ENCODE peak calls at places on chromosomes 1 and 21, in four cellular contexts. Y is RWPE1; A is CD4-positive, alpha-beta T cell; L is GM06990. J is an unnamed sample.

GRCh38 chr1:58456470-58456869 is 90.1 kb downstream of the OMA1 start:
- DNase-seq in L (no peak), Y (no peak), A (no peak), J (no peak)

GRCh38 chr21:38261851-38262250 is 5.1 kb downstream of the KCNJ15 start:
- DNase-seq in L (no peak), Y (no peak), A (no peak), J (no peak)

GRCh38 chr1:86466109-86466844 is 2.5 kb upstream of the CLCA1 start:
- DNase-seq in L (no peak), A (no peak), Y (no peak), J (no peak)

GRCh38 chr1:107139833-107140702 is 771 bp upstream of the NTNG1 start:
- DNase-seq in L (peak), A (no peak), Y (no peak), J (peak)

GRCh38 chr1:3313579-3313955 is 140.9 kb upstream of the ARHGEF16 start:
- DNase-seq in A (no peak), L (no peak), Y (peak), J (no peak)

GRCh38 chr1:158930504-158930903 is 848 bp upstream of the PYHIN1 start:
- DNase-seq in A (peak), Y (no peak), L (no peak), J (no peak)

GRCh38 chr1:233549404-233549803 is 64.5 kb upstream of the KCNK1 start:
- DNase-seq in A (no peak), Y (no peak), L (peak), J (no peak)

GRCh38 chr1:155178441-155179106 is 4.9 kb downstream of the TRIM46 start:
- DNase-seq in A (no peak), Y (no peak), L (no peak), J (no peak)

GRCh38 chr1:3876716-3877115 is 19.4 kb downstream of the DFFB start:
- DNase-seq in A (no peak), Y (no peak), L (no peak), J (no peak)

GRCh38 chr1:21066365-21067012 is 110.2 kb downstream of the EIF4G3 start:
- DNase-seq in Y (no peak), A (no peak), L (no peak), J (no peak)

DNA sequence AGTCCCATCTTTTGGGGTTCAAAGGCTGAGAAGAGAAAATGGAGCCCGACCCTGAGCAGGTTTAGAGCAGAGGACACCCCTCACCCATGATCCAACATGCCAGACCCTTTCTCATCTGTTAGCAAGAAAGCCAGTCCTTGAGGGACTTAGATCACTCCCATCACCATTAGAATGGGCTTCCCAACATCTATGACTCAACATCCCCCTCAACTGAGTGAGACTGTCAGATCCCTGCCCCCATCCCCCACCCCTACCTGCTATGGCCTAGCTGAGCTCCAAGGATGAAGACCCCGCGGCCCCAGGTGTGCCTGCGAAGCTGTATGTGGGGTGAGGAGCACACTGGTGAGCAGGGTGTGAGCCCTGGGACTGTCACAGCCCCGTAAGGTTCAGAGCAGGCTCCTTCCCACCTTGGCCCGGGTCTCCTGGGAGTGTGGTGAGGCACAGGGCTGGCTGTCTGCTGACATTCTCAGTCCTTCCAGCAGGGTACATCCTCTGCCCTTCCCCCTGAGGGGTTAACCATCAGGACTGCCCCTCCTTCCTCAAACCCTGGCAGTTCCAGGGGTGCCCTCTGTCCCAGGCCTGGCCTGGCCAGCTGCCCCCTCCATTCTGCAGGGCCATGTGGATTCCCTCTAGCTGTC is 21.4 kb upstream of the BLACAT1 start:
- DNase-seq in L (no peak), Y (peak), A (no peak), J (no peak)
- TF ChIP-seq CTCF in L (no peak), Y (no peak), A (no peak), J (no peak)

GRCh38 chr1:59866459-59866858 is 51.7 kb downstream of the HOOK1 start:
- DNase-seq in L (no peak), A (no peak), Y (no peak), J (no peak)

GRCh38 chr1:59877108-59877682 is 49.4 kb downstream of the CYP2J2 start:
- DNase-seq in A (no peak), L (no peak), Y (no peak), J (no peak)

DNA sequence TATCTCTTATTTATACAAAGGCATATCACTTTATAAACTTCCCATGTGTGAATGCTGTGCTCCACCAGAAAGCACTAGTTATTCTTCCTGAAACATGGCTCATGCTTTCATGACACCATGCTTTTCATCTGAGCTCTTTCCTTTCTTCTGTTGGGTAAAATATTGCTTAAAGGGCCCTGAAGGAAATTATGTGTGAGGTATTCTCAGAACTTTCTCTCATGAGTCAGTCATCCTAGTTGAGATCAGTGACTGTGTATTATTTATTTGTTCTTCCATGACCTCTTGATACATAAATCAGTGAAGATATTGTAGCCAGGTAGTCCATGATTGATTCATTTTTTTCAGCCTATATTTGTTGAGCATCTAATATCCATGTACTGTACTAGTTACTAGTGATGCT is 54.8 kb downstream of the CYP2J2 start:
- DNase-seq in A (no peak), L (no peak), Y (no peak), J (no peak)
- TF ChIP-seq CTCF in A (no peak), L (no peak), Y (no peak), J (no peak)

GRCh38 chr1:220685879-220686278 is 4.3 kb upstream of the C1orf115 start:
- DNase-seq in A (no peak), Y (no peak), L (no peak), J (no peak)
- TF ChIP-seq CTCF in A (no peak), Y (no peak), L (no peak), J (peak)

DNA sequence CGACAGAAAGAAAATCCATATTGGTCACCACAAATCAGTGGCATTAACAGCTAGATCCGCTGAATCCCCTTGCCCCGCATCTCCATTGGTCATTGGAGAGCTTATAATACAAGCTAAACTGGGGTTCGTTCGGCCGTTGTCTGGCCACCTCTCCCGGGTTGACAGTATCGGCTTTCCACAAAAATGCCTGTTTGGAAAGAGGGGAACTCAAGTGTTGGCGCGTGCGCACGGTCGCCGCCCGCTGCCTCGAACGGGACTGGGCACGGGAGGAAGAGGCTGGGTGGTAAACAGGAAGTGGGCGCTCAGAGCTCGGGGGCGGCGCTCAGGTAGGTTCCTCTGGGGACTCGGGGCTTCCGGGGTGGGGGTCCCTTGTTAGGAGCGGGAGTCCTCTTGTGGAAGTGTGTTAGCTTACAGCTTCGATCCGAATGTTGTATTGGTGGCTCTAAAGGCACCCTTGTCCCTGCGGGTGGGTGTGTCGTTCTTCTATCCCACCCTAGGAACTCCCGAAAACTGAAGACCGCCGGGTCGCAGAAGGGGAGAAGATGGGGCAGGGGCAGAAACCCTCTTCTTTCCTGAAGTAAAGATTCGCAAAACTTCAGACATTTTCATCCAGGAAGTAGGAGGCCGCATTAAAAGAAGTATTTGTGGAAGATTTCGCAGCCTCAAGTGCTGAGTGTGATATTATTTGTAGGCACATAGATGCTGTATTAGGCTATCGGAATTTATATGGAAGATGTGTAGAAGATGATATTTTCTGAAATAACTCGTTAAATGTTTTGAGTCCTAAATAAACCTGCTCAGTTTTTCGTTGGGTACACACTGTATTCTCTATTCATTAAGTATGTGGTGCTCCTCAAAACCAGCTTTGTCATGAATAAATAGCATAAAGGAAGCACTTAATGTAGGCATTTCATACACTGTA is 988 bp downstream of the BROX start:
- DNase-seq in L (peak), A (peak), Y (peak), J (peak)
- TF ChIP-seq CTCF in L (no peak), A (peak), Y (no peak), J (no peak)

GRCh38 chr1:229642376-229642775 is 16.3 kb downstream of the URB2 start:
- DNase-seq in Y (no peak), A (no peak), L (no peak), J (no peak)

GRCh38 chr1:229642970-229643369 is 16.9 kb downstream of the URB2 start:
- DNase-seq in Y (no peak), L (no peak), A (no peak), J (no peak)

GRCh38 chr1:229643996-229644748 is 18.1 kb downstream of the URB2 start:
- DNase-seq in Y (no peak), A (no peak), L (no peak), J (no peak)

GRCh38 chr1:229640455-229640854 is 14.4 kb downstream of the URB2 start:
- DNase-seq in Y (no peak), A (no peak), L (no peak), J (no peak)

DNA sequence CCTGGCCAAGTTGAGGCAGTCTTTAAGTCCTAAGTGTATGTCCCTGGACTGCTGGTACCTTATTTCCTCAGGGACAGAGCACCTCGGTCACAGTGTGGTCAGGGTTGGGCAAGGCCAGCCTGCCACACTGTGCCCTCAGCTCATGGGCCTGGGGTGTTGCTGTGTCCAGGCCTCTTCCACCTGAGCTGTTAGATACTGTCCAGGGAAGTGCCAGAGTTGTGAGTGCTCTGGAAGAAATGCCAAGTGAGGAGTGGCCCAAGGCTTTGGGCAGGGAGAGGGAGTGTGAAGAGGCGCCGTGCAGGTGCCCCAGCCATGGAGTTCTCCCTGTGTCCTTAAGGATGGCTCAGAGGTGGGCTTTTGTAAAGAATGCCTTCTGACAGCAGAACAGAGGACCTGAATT is 15.3 kb downstream of the URB2 start:
- DNase-seq in A (no peak), Y (no peak), L (no peak), J (no peak)
- TF ChIP-seq CTCF in A (no peak), Y (no peak), L (no peak), J (no peak)

GRCh38 chr21:15592957-15593356 is 136.8 kb upstream of the USP25 start:
- DNase-seq in Y (no peak), L (no peak), A (no peak), J (no peak)
- TF ChIP-seq CTCF in Y (no peak), L (no peak), A (no peak), J (no peak)

DNA sequence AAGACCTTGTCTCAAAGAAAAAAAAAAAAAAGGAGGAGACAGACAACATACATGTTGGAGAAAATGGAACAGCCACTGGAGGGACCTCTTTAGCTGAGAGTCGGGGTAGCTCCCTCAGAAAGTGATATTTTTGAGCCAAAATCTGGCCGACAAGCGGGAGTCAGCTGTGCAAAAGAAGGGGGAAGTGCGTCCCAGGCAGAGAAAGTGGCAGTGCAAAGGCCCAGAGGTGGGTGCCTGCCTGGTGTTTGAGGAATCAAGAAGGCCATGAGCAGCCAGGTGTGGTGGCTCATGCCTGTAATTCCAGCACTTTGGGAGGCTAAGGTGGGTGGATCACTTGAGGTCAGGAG is 6.1 kb upstream of the CROCC start:
- DNase-seq in Y (no peak), A (no peak), L (no peak), J (no peak)
- TF ChIP-seq CTCF in Y (no peak), A (no peak), L (peak), J (peak)

J was measured in type B pancreatic cell.